ENCODE peak calls at places on chromosomes 12 and 14, in six cellular contexts. E is endothelial cell of umbilical vein, S is fibroblast of villous mesenchyme, O is cerebellar cortex, I is iris pigment epithelial cell, T is neural crest cell. C is an unnamed sample.

GRCh38 chr12:17060260-17060659 is 454.3 kb upstream of the LMO3 start:
- DNase-seq in E (no peak), T (no peak), O (no peak), S (no peak), I (no peak), C (no peak)

GRCh38 chr12:10171954-10172353 is at the start of gene OLR1:
- DNase-seq in I (peak), O (no peak), E (no peak), S (peak), T (no peak), C (peak)

GRCh38 chr14:51963164-51963733 is 26.1 kb upstream of the RTRAF start:
- DNase-seq in I (peak), O (no peak), E (peak), S (peak), T (no peak), C (peak)

GRCh38 chr12:89379839-89380467 is 27.7 kb upstream of the DUSP6 start:
- DNase-seq in S (no peak), O (no peak), E (no peak), I (no peak), T (no peak), C (no peak)

GRCh38 chr12:115623764-115624334 is 653.6 kb downstream of the MED13L start:
- DNase-seq in E (no peak), T (no peak), S (no peak), I (no peak), O (no peak), C (no peak)

GRCh38 chr12:94149781-94150482 is 1.6 kb downstream of the PLXNC1 start:
- DNase-seq in T (no peak), E (no peak), S (no peak), O (peak), I (peak), C (peak)

GRCh38 chr14:35362911-35363374 is 41.6 kb downstream of the NFKBIA start:
- DNase-seq in I (peak), T (no peak), E (peak), O (no peak), S (peak), C (peak)

GRCh38 chr12:100801335-100801734 is 6.8 kb downstream of the ANO4 start:
- DNase-seq in O (no peak), S (no peak), T (no peak), E (no peak), I (no peak), C (no peak)

GRCh38 chr14:75259946-75260545 is 18.6 kb upstream of the FOS start:
- DNase-seq in O (no peak), E (no peak), I (no peak), S (peak), T (no peak), C (no peak)

GRCh38 chr12:48601013-48601756 is 31.3 kb upstream of the LALBA start:
- DNase-seq in S (peak), O (no peak), T (peak), E (no peak), I (peak), C (peak)

GRCh38 chr12:110269622-110270124 is 11.4 kb upstream of the ATP2A2 start:
- DNase-seq in I (peak), T (no peak), E (peak), O (no peak), S (peak), C (peak)

GRCh38 chr14:51967521-51967920 is 21.8 kb upstream of the RTRAF start:
- DNase-seq in I (no peak), O (no peak), S (no peak), E (no peak), T (no peak), C (no peak)

GRCh38 chr14:33509927-33510535 is 440.8 kb downstream of the EGLN3 start:
- DNase-seq in T (no peak), O (no peak), I (peak), E (peak), S (peak), C (peak)

GRCh38 chr12:98578821-98579220 is 14.7 kb upstream of the SLC25A3 start:
- DNase-seq in O (no peak), I (peak), T (no peak), S (peak), E (no peak), C (peak)

GRCh38 chr12:127690161-127690560 is 576.8 kb upstream of the TMEM132C start:
- DNase-seq in T (no peak), I (no peak), S (no peak), E (no peak), O (no peak), C (peak)

GRCh38 chr14:73209943-73210342 is 27.4 kb upstream of the PAPLN start:
- DNase-seq in S (peak), I (peak), O (no peak), T (no peak), E (peak), C (peak)

GRCh38 chr14:85273099-85273677 is 256.8 kb upstream of the FLRT2 start:
- DNase-seq in E (peak), S (no peak), I (no peak), O (no peak), T (no peak), C (peak)

GRCh38 chr14:101233391-101233790 is 327.9 kb upstream of the DIO3 start:
- DNase-seq in I (no peak), T (no peak), S (no peak), O (no peak), E (no peak), C (no peak)

GRCh38 chr14:24095196-24096068 is 1.3 kb downstream of the PCK2 start:
- DNase-seq in S (peak), O (peak), E (peak), I (peak), T (no peak), C (peak)

GRCh38 chr12:27907766-27908165 is 64.8 kb downstream of the PTHLH start:
- DNase-seq in I (peak), O (no peak), E (no peak), S (peak), T (no peak), C (peak)

GRCh38 chr14:77133718-77134338 is 7.8 kb downstream of the ZDHHC22 start:
- DNase-seq in S (peak), O (no peak), I (peak), E (peak), T (peak), C (peak)

GRCh38 chr12:53798575-53798974 is 46.8 kb upstream of the CISTR start:
- DNase-seq in O (no peak), T (no peak), S (no peak), E (no peak), I (peak), C (no peak)

GRCh38 chr12:113781415-113782198 is 184.5 kb downstream of the RBM19 start:
- DNase-seq in O (no peak), S (peak), T (no peak), I (peak), E (peak), C (no peak)

GRCh38 chr14:52891800-52892199 is 59.0 kb downstream of the FERMT2 start:
- DNase-seq in E (no peak), I (no peak), S (no peak), T (no peak), O (no peak), C (no peak)

GRCh38 chr14:101849125-101849524 is 87.6 kb downstream of the PPP2R5C start:
- DNase-seq in O (no peak), T (no peak), I (no peak), E (no peak), S (no peak), C (no peak)

GRCh38 chr12:31466768-31467167 is 124.2 kb downstream of the DENND5B start:
- DNase-seq in E (no peak), S (no peak), O (no peak), T (no peak), I (peak), C (peak)

GRCh38 chr14:101215936-101216335 is 312.4 kb upstream of the RTL1 start:
- DNase-seq in I (no peak), E (no peak), O (no peak), T (no peak), S (peak), C (no peak)

GRCh38 chr14:77098470-77099353 is 654 bp downstream of the CIPC start:
- DNase-seq in S (no peak), I (no peak), E (peak), T (no peak), O (peak), C (peak)

GRCh38 chr14:105316563-105316941 is 2.0 kb downstream of the PACS2 start:
- DNase-seq in S (no peak), T (no peak), O (no peak), I (no peak), E (no peak), C (no peak)

GRCh38 chr12:64669270-64669842 is 59.1 kb downstream of the RASSF3 start:
- DNase-seq in E (peak), T (no peak), O (no peak), I (no peak), S (peak), C (peak)

GRCh38 chr12:68932701-68933563 is at the start of gene CPM:
- DNase-seq in E (peak), S (peak), I (peak), T (peak), O (no peak), C (peak)

GRCh38 chr12:124917135-124917840 is 2.8 kb upstream of the UBC start:
- DNase-seq in O (peak), E (peak), T (peak), I (peak), S (peak), C (peak)

GRCh38 chr12:80539029-80539428 is 95.0 kb downstream of the PTPRQ start:
- DNase-seq in I (no peak), T (no peak), E (no peak), O (no peak), S (no peak), C (no peak)

GRCh38 chr12:70849265-70849960 is 71.1 kb downstream of the PTPRR start:
- DNase-seq in E (peak), O (peak), I (peak), S (peak), T (no peak), C (peak)

GRCh38 chr12:25690996-25691864 is 138.1 kb upstream of the LMNTD1 start:
- DNase-seq in E (no peak), O (no peak), I (no peak), T (no peak), S (no peak), C (no peak)

C was measured in choroid plexus epithelial cell.